ENCODE peak calls at places on chromosomes 16 and 17, in eight cellular contexts. One of them, this sample, is unnamed.
A peak's percentile ranks its signal among the peaks of the same experiment; 100 is the strongest.

GRCh38 chr17:30344283-30345088 is 10.6 kb upstream of the TMIGD1 start:
- DNase-seq in astrocyte of the cerebellum: peak; percentile 5
- DNase-seq in sigmoid colon: no peak
- DNase-seq in tibial nerve: no peak
- DNase-seq in heart right ventricle: peak; percentile 41
- DNase-seq in lower lobe of right lung: peak; percentile 68
- DNase-seq in GM23338: no peak
- DNase-seq in HCT116: no peak
- DNase-seq in this sample: no peak

GRCh38 chr17:77308768-77309726 is 168.3 kb downstream of the SEC14L1 start:
- DNase-seq in astrocyte of the cerebellum: no peak
- DNase-seq in sigmoid colon: peak; percentile 84
- DNase-seq in tibial nerve: no peak
- DNase-seq in heart right ventricle: no peak
- DNase-seq in lower lobe of right lung: peak; percentile 71
- DNase-seq in GM23338: no peak
- DNase-seq in HCT116: no peak
- DNase-seq in this sample: no peak

GRCh38 chr16:19463468-19464315 is 46.0 kb downstream of the TMC5 start:
- DNase-seq in astrocyte of the cerebellum: no peak
- DNase-seq in sigmoid colon: no peak
- DNase-seq in tibial nerve: no peak
- DNase-seq in heart right ventricle: no peak
- DNase-seq in lower lobe of right lung: no peak
- DNase-seq in GM23338: no peak
- DNase-seq in HCT116: no peak
- DNase-seq in this sample: no peak

GRCh38 chr17:57870283-57870635 is 20.4 kb upstream of the MRPS23 start:
- DNase-seq in astrocyte of the cerebellum: no peak
- DNase-seq in sigmoid colon: no peak
- DNase-seq in tibial nerve: no peak
- DNase-seq in heart right ventricle: no peak
- DNase-seq in lower lobe of right lung: no peak
- DNase-seq in GM23338: no peak
- DNase-seq in HCT116: no peak
- DNase-seq in this sample: no peak

GRCh38 chr17:17913695-17914332 is 58.4 kb downstream of the TOM1L2 start:
- DNase-seq in astrocyte of the cerebellum: peak; percentile 85
- DNase-seq in sigmoid colon: peak; percentile 92
- DNase-seq in tibial nerve: peak; percentile 28
- DNase-seq in heart right ventricle: peak; percentile 50
- DNase-seq in lower lobe of right lung: peak; percentile 52
- DNase-seq in GM23338: no peak
- DNase-seq in HCT116: peak; percentile 82
- DNase-seq in this sample: no peak

GRCh38 chr17:78421534-78422266 is 43.3 kb downstream of the PGS1 start:
- DNase-seq in astrocyte of the cerebellum: no peak
- DNase-seq in sigmoid colon: peak; percentile 88
- DNase-seq in tibial nerve: peak; percentile 80
- DNase-seq in heart right ventricle: peak; percentile 80
- DNase-seq in lower lobe of right lung: peak; percentile 85
- DNase-seq in GM23338: peak; percentile 91
- DNase-seq in HCT116: peak; percentile 51
- DNase-seq in this sample: peak; percentile 18

GRCh38 chr17:77451894-77452852 is 311.4 kb downstream of the SEC14L1 start:
- DNase-seq in astrocyte of the cerebellum: no peak
- DNase-seq in sigmoid colon: peak; percentile 94
- DNase-seq in tibial nerve: peak; percentile 67
- DNase-seq in heart right ventricle: peak; percentile 75
- DNase-seq in lower lobe of right lung: no peak
- DNase-seq in GM23338: peak; percentile 86
- DNase-seq in HCT116: no peak
- DNase-seq in this sample: no peak

GRCh38 chr17:76551685-76552084 is 11.8 kb downstream of the PRCD start:
- DNase-seq in astrocyte of the cerebellum: no peak
- DNase-seq in sigmoid colon: no peak
- DNase-seq in tibial nerve: no peak
- DNase-seq in heart right ventricle: no peak
- DNase-seq in lower lobe of right lung: no peak
- DNase-seq in GM23338: no peak
- DNase-seq in HCT116: no peak
- DNase-seq in this sample: no peak

GRCh38 chr17:74443516-74444296 is 11.8 kb downstream of the GPRC5C start:
- DNase-seq in astrocyte of the cerebellum: no peak
- DNase-seq in sigmoid colon: no peak
- DNase-seq in tibial nerve: no peak
- DNase-seq in heart right ventricle: no peak
- DNase-seq in lower lobe of right lung: no peak
- DNase-seq in GM23338: no peak
- DNase-seq in HCT116: no peak
- DNase-seq in this sample: no peak

GRCh38 chr17:15349119-15349518 is 7.7 kb upstream of the TEKT3 start:
- DNase-seq in astrocyte of the cerebellum: no peak
- DNase-seq in sigmoid colon: no peak
- DNase-seq in tibial nerve: no peak
- DNase-seq in heart right ventricle: no peak
- DNase-seq in lower lobe of right lung: no peak
- DNase-seq in GM23338: no peak
- DNase-seq in HCT116: no peak
- DNase-seq in this sample: no peak

GRCh38 chr16:81263470-81264200 is 25.1 kb downstream of the BCO1 start:
- DNase-seq in astrocyte of the cerebellum: no peak
- DNase-seq in sigmoid colon: peak; percentile 82
- DNase-seq in tibial nerve: peak; percentile 14
- DNase-seq in heart right ventricle: no peak
- DNase-seq in lower lobe of right lung: no peak
- DNase-seq in GM23338: peak; percentile 47
- DNase-seq in HCT116: no peak
- DNase-seq in this sample: no peak

GRCh38 chr16:66298571-66299120 is 67.8 kb upstream of the CDH5 start:
- DNase-seq in astrocyte of the cerebellum: no peak
- DNase-seq in sigmoid colon: peak; percentile 18
- DNase-seq in tibial nerve: no peak
- DNase-seq in heart right ventricle: no peak
- DNase-seq in lower lobe of right lung: no peak
- DNase-seq in GM23338: no peak
- DNase-seq in HCT116: no peak
- DNase-seq in this sample: no peak

GRCh38 chr17:32794533-32795246 is 82.2 kb downstream of the MYO1D start:
- DNase-seq in astrocyte of the cerebellum: no peak
- DNase-seq in sigmoid colon: no peak
- DNase-seq in tibial nerve: no peak
- DNase-seq in heart right ventricle: no peak
- DNase-seq in lower lobe of right lung: no peak
- DNase-seq in GM23338: peak; percentile 25
- DNase-seq in HCT116: no peak
- DNase-seq in this sample: no peak

GRCh38 chr17:79098282-79098867 is 23.8 kb downstream of the ENGASE start:
- DNase-seq in astrocyte of the cerebellum: no peak
- DNase-seq in sigmoid colon: no peak
- DNase-seq in tibial nerve: no peak
- DNase-seq in heart right ventricle: no peak
- DNase-seq in lower lobe of right lung: no peak
- DNase-seq in GM23338: peak; percentile 60
- DNase-seq in HCT116: no peak
- DNase-seq in this sample: no peak

DNA sequence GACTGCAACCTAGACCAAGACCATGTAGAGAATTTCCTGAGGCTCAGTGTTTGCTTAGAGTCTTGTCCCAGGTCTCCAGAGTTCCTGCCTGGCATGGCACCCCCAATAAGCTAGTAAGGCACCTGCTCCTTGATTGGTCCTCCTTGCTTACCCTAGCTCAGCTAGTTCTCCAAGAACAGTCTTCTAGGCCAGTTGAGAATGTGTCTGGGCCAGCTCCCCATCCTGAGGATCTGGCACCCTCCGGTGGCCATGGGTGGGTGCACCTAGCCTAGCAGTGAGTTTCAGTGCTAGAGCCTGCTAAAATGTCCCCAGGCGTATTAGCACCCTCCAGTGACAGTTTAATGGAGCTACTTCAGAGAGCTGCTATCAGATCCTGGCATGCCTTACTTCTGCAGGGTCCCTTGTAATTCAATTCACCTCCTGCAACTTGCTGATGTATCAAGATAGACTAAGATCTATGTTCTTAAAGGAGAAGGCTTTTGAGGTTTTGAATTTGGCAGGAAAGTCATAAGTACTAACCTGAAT is 44.4 kb upstream of the MED13 start:
- DNase-seq in astrocyte of the cerebellum: peak; percentile 64
- DNase-seq in sigmoid colon: no peak
- DNase-seq in tibial nerve: no peak
- DNase-seq in heart right ventricle: no peak
- DNase-seq in lower lobe of right lung: peak; percentile 56
- DNase-seq in GM23338: peak; percentile 93
- DNase-seq in HCT116: peak; percentile 95
- DNase-seq in this sample: peak; percentile 84
- TF ChIP-seq CTCF in astrocyte of the cerebellum: peak; percentile 89
- TF ChIP-seq CTCF in sigmoid colon: no peak
- TF ChIP-seq CTCF in tibial nerve: no peak
- TF ChIP-seq CTCF in heart right ventricle: no peak
- TF ChIP-seq CTCF in lower lobe of right lung: peak; percentile 60
- TF ChIP-seq CTCF in GM23338: peak; percentile 99
- TF ChIP-seq CTCF in HCT116: peak; percentile 99
- TF ChIP-seq CTCF in this sample: peak; percentile 96

GRCh38 chr17:866568-867087 is 84.5 kb downstream of the MRM3 start:
- DNase-seq in astrocyte of the cerebellum: no peak
- DNase-seq in sigmoid colon: no peak
- DNase-seq in tibial nerve: no peak
- DNase-seq in heart right ventricle: no peak
- DNase-seq in lower lobe of right lung: no peak
- DNase-seq in GM23338: no peak
- DNase-seq in HCT116: no peak
- DNase-seq in this sample: no peak

GRCh38 chr17:867896-868489 is 85.8 kb downstream of the MRM3 start:
- DNase-seq in astrocyte of the cerebellum: no peak
- DNase-seq in sigmoid colon: no peak
- DNase-seq in tibial nerve: no peak
- DNase-seq in heart right ventricle: no peak
- DNase-seq in lower lobe of right lung: no peak
- DNase-seq in GM23338: no peak
- DNase-seq in HCT116: no peak
- DNase-seq in this sample: no peak

GRCh38 chr17:869567-870530 is 87.7 kb downstream of the MRM3 start:
- DNase-seq in astrocyte of the cerebellum: no peak
- DNase-seq in sigmoid colon: peak; percentile 89
- DNase-seq in tibial nerve: peak; percentile 43
- DNase-seq in heart right ventricle: peak; percentile 47
- DNase-seq in lower lobe of right lung: no peak
- DNase-seq in GM23338: no peak
- DNase-seq in HCT116: peak; percentile 72
- DNase-seq in this sample: no peak

GRCh38 chr17:871731-872517 is 89.8 kb downstream of the MRM3 start:
- DNase-seq in astrocyte of the cerebellum: no peak
- DNase-seq in sigmoid colon: no peak
- DNase-seq in tibial nerve: no peak
- DNase-seq in heart right ventricle: no peak
- DNase-seq in lower lobe of right lung: no peak
- DNase-seq in GM23338: no peak
- DNase-seq in HCT116: no peak
- DNase-seq in this sample: no peak

DNA sequence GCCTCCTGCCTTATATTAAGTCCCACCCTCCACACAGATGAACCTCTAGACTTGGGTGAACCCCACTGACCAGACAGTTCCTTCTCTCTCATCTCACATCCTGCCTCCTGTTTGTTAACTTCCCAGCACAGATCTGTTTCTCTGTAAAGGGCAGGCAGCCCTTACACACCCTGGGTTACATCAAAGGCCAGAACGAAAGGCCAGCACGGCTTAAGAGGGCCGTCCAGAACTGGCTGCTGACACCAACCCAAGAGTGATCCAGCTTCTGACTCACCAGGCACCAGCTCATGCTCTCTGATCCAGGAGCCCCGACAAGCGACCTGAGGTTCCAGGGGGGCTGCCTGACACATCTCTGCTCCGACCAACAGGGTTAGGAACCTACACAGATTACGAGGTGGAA is 86.9 kb downstream of the MRM3 start:
- DNase-seq in astrocyte of the cerebellum: no peak
- DNase-seq in sigmoid colon: peak; percentile 94
- DNase-seq in tibial nerve: peak; percentile 73
- DNase-seq in heart right ventricle: peak; percentile 60
- DNase-seq in lower lobe of right lung: no peak
- DNase-seq in GM23338: no peak
- DNase-seq in HCT116: no peak
- DNase-seq in this sample: no peak
- H3K4me3 ChIP-seq in astrocyte of the cerebellum: no peak overlapping the region
- H3K4me3 ChIP-seq in sigmoid colon: peak overlapping the region; percentile 0
- H3K4me3 ChIP-seq in tibial nerve: no peak overlapping the region
- H3K4me3 ChIP-seq in heart right ventricle: no peak overlapping the region
- H3K4me3 ChIP-seq in lower lobe of right lung: no peak overlapping the region
- H3K4me3 ChIP-seq in GM23338: no peak overlapping the region
- H3K4me3 ChIP-seq in HCT116: no peak overlapping the region
- H3K4me3 ChIP-seq in this sample: no peak overlapping the region

GRCh38 chr16:30956601-30957455 is 726 bp upstream of the SETD1A start:
- DNase-seq in astrocyte of the cerebellum: peak; percentile 48
- DNase-seq in sigmoid colon: peak; percentile 93
- DNase-seq in tibial nerve: peak; percentile 67
- DNase-seq in heart right ventricle: peak; percentile 88
- DNase-seq in lower lobe of right lung: peak; percentile 87
- DNase-seq in GM23338: peak; percentile 93
- DNase-seq in HCT116: peak; percentile 72
- DNase-seq in this sample: no peak
- TF ChIP-seq CTCF in astrocyte of the cerebellum: peak; percentile 34
- TF ChIP-seq CTCF in sigmoid colon: no peak
- TF ChIP-seq CTCF in tibial nerve: no peak
- TF ChIP-seq CTCF in heart right ventricle: no peak
- TF ChIP-seq CTCF in lower lobe of right lung: peak; percentile 39
- TF ChIP-seq CTCF in GM23338: peak; percentile 35
- TF ChIP-seq CTCF in HCT116: no peak
- TF ChIP-seq CTCF in this sample: peak; percentile 36

GRCh38 chr17:2395258-2396170 is 5.3 kb downstream of the MNT start:
- DNase-seq in astrocyte of the cerebellum: no peak
- DNase-seq in sigmoid colon: peak; percentile 72
- DNase-seq in tibial nerve: no peak
- DNase-seq in heart right ventricle: no peak
- DNase-seq in lower lobe of right lung: peak; percentile 81
- DNase-seq in GM23338: no peak
- DNase-seq in HCT116: no peak
- DNase-seq in this sample: no peak

GRCh38 chr17:2393184-2393953 is 7.5 kb downstream of the MNT start:
- DNase-seq in astrocyte of the cerebellum: no peak
- DNase-seq in sigmoid colon: peak; percentile 96
- DNase-seq in tibial nerve: peak; percentile 78
- DNase-seq in heart right ventricle: peak; percentile 94
- DNase-seq in lower lobe of right lung: peak; percentile 94
- DNase-seq in GM23338: peak; percentile 84
- DNase-seq in HCT116: no peak
- DNase-seq in this sample: peak; percentile 40

GRCh38 chr17:2393954-2394749 is 6.7 kb downstream of the MNT start:
- DNase-seq in astrocyte of the cerebellum: no peak
- DNase-seq in sigmoid colon: peak; percentile 72
- DNase-seq in tibial nerve: no peak
- DNase-seq in heart right ventricle: no peak
- DNase-seq in lower lobe of right lung: no peak
- DNase-seq in GM23338: peak; percentile 92
- DNase-seq in HCT116: no peak
- DNase-seq in this sample: no peak

GRCh38 chr17:2396192-2396567 is 4.7 kb downstream of the MNT start:
- DNase-seq in astrocyte of the cerebellum: no peak
- DNase-seq in sigmoid colon: peak; percentile 67
- DNase-seq in tibial nerve: no peak
- DNase-seq in heart right ventricle: no peak
- DNase-seq in lower lobe of right lung: no peak
- DNase-seq in GM23338: no peak
- DNase-seq in HCT116: no peak
- DNase-seq in this sample: no peak

GRCh38 chr17:2394775-2395191 is 6.1 kb downstream of the MNT start:
- DNase-seq in astrocyte of the cerebellum: no peak
- DNase-seq in sigmoid colon: peak; percentile 67
- DNase-seq in tibial nerve: no peak
- DNase-seq in heart right ventricle: no peak
- DNase-seq in lower lobe of right lung: no peak
- DNase-seq in GM23338: no peak
- DNase-seq in HCT116: no peak
- DNase-seq in this sample: no peak
- H3K4me3 ChIP-seq in astrocyte of the cerebellum: no peak overlapping the region
- H3K4me3 ChIP-seq in sigmoid colon: no peak overlapping the region
- H3K4me3 ChIP-seq in tibial nerve: no peak overlapping the region
- H3K4me3 ChIP-seq in heart right ventricle: no peak overlapping the region
- H3K4me3 ChIP-seq in lower lobe of right lung: no peak overlapping the region
- H3K4me3 ChIP-seq in GM23338: no peak overlapping the region
- H3K4me3 ChIP-seq in HCT116: peak overlapping the region; percentile 63
- H3K4me3 ChIP-seq in this sample: no peak overlapping the region